ENCODE peak calls at places on chromosome 5, in nine cellular contexts. One of them, this sample, is unnamed.

GRCh38 chr5:150357326-150358260 is at the start of gene TCOF1:
- DNase-seq in NCI-H146: peak; percentile 93
- DNase-seq in amygdala: peak; percentile 95
- DNase-seq in CD8-positive, alpha-beta memory T cell: peak; percentile 97
- DNase-seq in posterior vena cava: peak; percentile 99
- DNase-seq in activated T-cell treated with anti-CD3 and anti-CD28 coated beads for 48 hours: peak; percentile 99
- DNase-seq in neural progenitor cell: peak; percentile 99
- DNase-seq in stimulated activated CD4-positive, alpha-beta T cell treated with anti-CD3 and anti-CD28 coated beads, Interleukin-4, amount 100 ng/mL, for 24 hours: peak; percentile 97
- DNase-seq in lower leg skin: peak; percentile 99
- DNase-seq in this sample: peak; percentile 83

GRCh38 chr5:82526540-82526939 is 248.4 kb upstream of the RPS23 start:
- DNase-seq in NCI-H146: no peak
- DNase-seq in neural progenitor cell: no peak
- DNase-seq in activated T-cell treated with anti-CD3 and anti-CD28 coated beads for 48 hours: no peak
- DNase-seq in lower leg skin: no peak
- DNase-seq in stimulated activated CD4-positive, alpha-beta T cell treated with anti-CD3 and anti-CD28 coated beads, Interleukin-4, amount 100 ng/mL, for 24 hours: no peak
- DNase-seq in posterior vena cava: no peak
- DNase-seq in CD8-positive, alpha-beta memory T cell: no peak
- DNase-seq in amygdala: no peak
- DNase-seq in this sample: no peak

GRCh38 chr5:61167382-61167781 is 5.1 kb upstream of the SMIM15 start:
- DNase-seq in CD8-positive, alpha-beta memory T cell: no peak
- DNase-seq in activated T-cell treated with anti-CD3 and anti-CD28 coated beads for 48 hours: no peak
- DNase-seq in neural progenitor cell: no peak
- DNase-seq in posterior vena cava: no peak
- DNase-seq in stimulated activated CD4-positive, alpha-beta T cell treated with anti-CD3 and anti-CD28 coated beads, Interleukin-4, amount 100 ng/mL, for 24 hours: no peak
- DNase-seq in lower leg skin: no peak
- DNase-seq in amygdala: no peak
- DNase-seq in NCI-H146: peak; percentile 12
- DNase-seq in this sample: no peak

GRCh38 chr5:161847896-161848510 is at the start of gene GABRA1:
- DNase-seq in NCI-H146: no peak
- DNase-seq in stimulated activated CD4-positive, alpha-beta T cell treated with anti-CD3 and anti-CD28 coated beads, Interleukin-4, amount 100 ng/mL, for 24 hours: no peak
- DNase-seq in posterior vena cava: no peak
- DNase-seq in neural progenitor cell: peak; percentile 73
- DNase-seq in lower leg skin: no peak
- DNase-seq in CD8-positive, alpha-beta memory T cell: no peak
- DNase-seq in activated T-cell treated with anti-CD3 and anti-CD28 coated beads for 48 hours: no peak
- DNase-seq in amygdala: no peak
- DNase-seq in this sample: no peak

GRCh38 chr5:132294728-132295504 is 722 bp downstream of the SLC22A4 start:
- DNase-seq in lower leg skin: peak; percentile 91
- DNase-seq in posterior vena cava: peak; percentile 94
- DNase-seq in neural progenitor cell: peak; percentile 64
- DNase-seq in amygdala: no peak
- DNase-seq in NCI-H146: no peak
- DNase-seq in stimulated activated CD4-positive, alpha-beta T cell treated with anti-CD3 and anti-CD28 coated beads, Interleukin-4, amount 100 ng/mL, for 24 hours: peak; percentile 82
- DNase-seq in CD8-positive, alpha-beta memory T cell: peak; percentile 72
- DNase-seq in activated T-cell treated with anti-CD3 and anti-CD28 coated beads for 48 hours: peak; percentile 73
- DNase-seq in this sample: no peak

GRCh38 chr5:145347026-145347616 is 488.0 kb downstream of the PRELID2 start:
- DNase-seq in posterior vena cava: no peak
- DNase-seq in stimulated activated CD4-positive, alpha-beta T cell treated with anti-CD3 and anti-CD28 coated beads, Interleukin-4, amount 100 ng/mL, for 24 hours: no peak
- DNase-seq in amygdala: no peak
- DNase-seq in NCI-H146: peak; percentile 1
- DNase-seq in CD8-positive, alpha-beta memory T cell: no peak
- DNase-seq in activated T-cell treated with anti-CD3 and anti-CD28 coated beads for 48 hours: no peak
- DNase-seq in lower leg skin: no peak
- DNase-seq in neural progenitor cell: peak; percentile 62
- DNase-seq in this sample: no peak

GRCh38 chr5:15693036-15693728 is 193.2 kb downstream of the FBXL7 start:
- DNase-seq in CD8-positive, alpha-beta memory T cell: no peak
- DNase-seq in neural progenitor cell: no peak
- DNase-seq in posterior vena cava: no peak
- DNase-seq in lower leg skin: no peak
- DNase-seq in stimulated activated CD4-positive, alpha-beta T cell treated with anti-CD3 and anti-CD28 coated beads, Interleukin-4, amount 100 ng/mL, for 24 hours: no peak
- DNase-seq in amygdala: no peak
- DNase-seq in activated T-cell treated with anti-CD3 and anti-CD28 coated beads for 48 hours: no peak
- DNase-seq in NCI-H146: no peak
- DNase-seq in this sample: no peak

GRCh38 chr5:143306040-143306439 is 97.4 kb downstream of the NR3C1 start:
- DNase-seq in activated T-cell treated with anti-CD3 and anti-CD28 coated beads for 48 hours: no peak
- DNase-seq in CD8-positive, alpha-beta memory T cell: no peak
- DNase-seq in stimulated activated CD4-positive, alpha-beta T cell treated with anti-CD3 and anti-CD28 coated beads, Interleukin-4, amount 100 ng/mL, for 24 hours: no peak
- DNase-seq in NCI-H146: no peak
- DNase-seq in posterior vena cava: no peak
- DNase-seq in lower leg skin: no peak
- DNase-seq in amygdala: no peak
- DNase-seq in neural progenitor cell: no peak
- DNase-seq in this sample: no peak

GRCh38 chr5:173331956-173332479 is 3.8 kb upstream of the STC2 start:
- DNase-seq in lower leg skin: peak; percentile 97
- DNase-seq in NCI-H146: peak; percentile 61
- DNase-seq in neural progenitor cell: peak; percentile 83
- DNase-seq in CD8-positive, alpha-beta memory T cell: peak; percentile 61
- DNase-seq in posterior vena cava: peak; percentile 95
- DNase-seq in activated T-cell treated with anti-CD3 and anti-CD28 coated beads for 48 hours: peak; percentile 87
- DNase-seq in amygdala: peak; percentile 66
- DNase-seq in stimulated activated CD4-positive, alpha-beta T cell treated with anti-CD3 and anti-CD28 coated beads, Interleukin-4, amount 100 ng/mL, for 24 hours: peak; percentile 83
- DNase-seq in this sample: peak; percentile 22

GRCh38 chr5:17118631-17119030 is 98.8 kb upstream of the BASP1 start:
- DNase-seq in posterior vena cava: no peak
- DNase-seq in lower leg skin: no peak
- DNase-seq in CD8-positive, alpha-beta memory T cell: no peak
- DNase-seq in neural progenitor cell: no peak
- DNase-seq in NCI-H146: no peak
- DNase-seq in activated T-cell treated with anti-CD3 and anti-CD28 coated beads for 48 hours: peak; percentile 4
- DNase-seq in amygdala: peak; percentile 47
- DNase-seq in stimulated activated CD4-positive, alpha-beta T cell treated with anti-CD3 and anti-CD28 coated beads, Interleukin-4, amount 100 ng/mL, for 24 hours: no peak
- DNase-seq in this sample: peak; percentile 37

GRCh38 chr5:170651902-170652301 is 131.6 kb upstream of the GABRP start:
- DNase-seq in lower leg skin: peak; percentile 42
- DNase-seq in neural progenitor cell: peak; percentile 30
- DNase-seq in CD8-positive, alpha-beta memory T cell: no peak
- DNase-seq in activated T-cell treated with anti-CD3 and anti-CD28 coated beads for 48 hours: no peak
- DNase-seq in amygdala: no peak
- DNase-seq in posterior vena cava: no peak
- DNase-seq in stimulated activated CD4-positive, alpha-beta T cell treated with anti-CD3 and anti-CD28 coated beads, Interleukin-4, amount 100 ng/mL, for 24 hours: no peak
- DNase-seq in NCI-H146: no peak
- DNase-seq in this sample: no peak

GRCh38 chr5:171840701-171841522 is 55.3 kb downstream of the SMIM23 start:
- DNase-seq in CD8-positive, alpha-beta memory T cell: no peak
- DNase-seq in NCI-H146: no peak
- DNase-seq in lower leg skin: peak; percentile 68
- DNase-seq in stimulated activated CD4-positive, alpha-beta T cell treated with anti-CD3 and anti-CD28 coated beads, Interleukin-4, amount 100 ng/mL, for 24 hours: no peak
- DNase-seq in activated T-cell treated with anti-CD3 and anti-CD28 coated beads for 48 hours: no peak
- DNase-seq in posterior vena cava: no peak
- DNase-seq in neural progenitor cell: no peak
- DNase-seq in amygdala: no peak
- DNase-seq in this sample: no peak

GRCh38 chr5:9869616-9870288 is 239.6 kb upstream of the TAS2R1 start:
- DNase-seq in lower leg skin: no peak
- DNase-seq in posterior vena cava: no peak
- DNase-seq in activated T-cell treated with anti-CD3 and anti-CD28 coated beads for 48 hours: no peak
- DNase-seq in stimulated activated CD4-positive, alpha-beta T cell treated with anti-CD3 and anti-CD28 coated beads, Interleukin-4, amount 100 ng/mL, for 24 hours: no peak
- DNase-seq in NCI-H146: no peak
- DNase-seq in neural progenitor cell: no peak
- DNase-seq in CD8-positive, alpha-beta memory T cell: no peak
- DNase-seq in amygdala: no peak
- DNase-seq in this sample: no peak

GRCh38 chr5:157562111-157562581 is 13.4 kb downstream of the ADAM19 start:
- DNase-seq in posterior vena cava: no peak
- DNase-seq in activated T-cell treated with anti-CD3 and anti-CD28 coated beads for 48 hours: no peak
- DNase-seq in NCI-H146: no peak
- DNase-seq in lower leg skin: no peak
- DNase-seq in neural progenitor cell: no peak
- DNase-seq in amygdala: no peak
- DNase-seq in stimulated activated CD4-positive, alpha-beta T cell treated with anti-CD3 and anti-CD28 coated beads, Interleukin-4, amount 100 ng/mL, for 24 hours: no peak
- DNase-seq in CD8-positive, alpha-beta memory T cell: no peak
- DNase-seq in this sample: no peak

GRCh38 chr5:117454716-117455212 is 880.1 kb upstream of the SEMA6A start:
- DNase-seq in lower leg skin: peak; percentile 90
- DNase-seq in CD8-positive, alpha-beta memory T cell: peak; percentile 59
- DNase-seq in activated T-cell treated with anti-CD3 and anti-CD28 coated beads for 48 hours: peak; percentile 28
- DNase-seq in neural progenitor cell: peak; percentile 26
- DNase-seq in amygdala: no peak
- DNase-seq in posterior vena cava: no peak
- DNase-seq in NCI-H146: peak; percentile 32
- DNase-seq in stimulated activated CD4-positive, alpha-beta T cell treated with anti-CD3 and anti-CD28 coated beads, Interleukin-4, amount 100 ng/mL, for 24 hours: peak; percentile 44
- DNase-seq in this sample: no peak

GRCh38 chr5:75050415-75050814 is 1.9 kb downstream of the GCNT4 start:
- DNase-seq in neural progenitor cell: peak; percentile 71
- DNase-seq in stimulated activated CD4-positive, alpha-beta T cell treated with anti-CD3 and anti-CD28 coated beads, Interleukin-4, amount 100 ng/mL, for 24 hours: no peak
- DNase-seq in CD8-positive, alpha-beta memory T cell: no peak
- DNase-seq in amygdala: no peak
- DNase-seq in NCI-H146: no peak
- DNase-seq in posterior vena cava: no peak
- DNase-seq in activated T-cell treated with anti-CD3 and anti-CD28 coated beads for 48 hours: peak; percentile 13
- DNase-seq in lower leg skin: no peak
- DNase-seq in this sample: no peak

GRCh38 chr5:76292923-76293322 is 110.2 kb upstream of the IQGAP2 start:
- DNase-seq in stimulated activated CD4-positive, alpha-beta T cell treated with anti-CD3 and anti-CD28 coated beads, Interleukin-4, amount 100 ng/mL, for 24 hours: no peak
- DNase-seq in posterior vena cava: no peak
- DNase-seq in NCI-H146: no peak
- DNase-seq in neural progenitor cell: no peak
- DNase-seq in CD8-positive, alpha-beta memory T cell: no peak
- DNase-seq in activated T-cell treated with anti-CD3 and anti-CD28 coated beads for 48 hours: no peak
- DNase-seq in lower leg skin: no peak
- DNase-seq in amygdala: no peak
- DNase-seq in this sample: no peak

GRCh38 chr5:150641006-150641570 is 628 bp downstream of the SYNPO start:
- DNase-seq in CD8-positive, alpha-beta memory T cell: no peak
- DNase-seq in NCI-H146: no peak
- DNase-seq in activated T-cell treated with anti-CD3 and anti-CD28 coated beads for 48 hours: no peak
- DNase-seq in lower leg skin: no peak
- DNase-seq in stimulated activated CD4-positive, alpha-beta T cell treated with anti-CD3 and anti-CD28 coated beads, Interleukin-4, amount 100 ng/mL, for 24 hours: no peak
- DNase-seq in amygdala: no peak
- DNase-seq in posterior vena cava: peak; percentile 92
- DNase-seq in neural progenitor cell: peak; percentile 0
- DNase-seq in this sample: no peak

GRCh38 chr5:130720355-130720754 is 444.7 kb downstream of the HINT1 start:
- DNase-seq in CD8-positive, alpha-beta memory T cell: no peak
- DNase-seq in stimulated activated CD4-positive, alpha-beta T cell treated with anti-CD3 and anti-CD28 coated beads, Interleukin-4, amount 100 ng/mL, for 24 hours: no peak
- DNase-seq in posterior vena cava: no peak
- DNase-seq in NCI-H146: no peak
- DNase-seq in activated T-cell treated with anti-CD3 and anti-CD28 coated beads for 48 hours: no peak
- DNase-seq in neural progenitor cell: peak; percentile 71
- DNase-seq in lower leg skin: no peak
- DNase-seq in amygdala: no peak
- DNase-seq in this sample: no peak

GRCh38 chr5:16791036-16791705 is 144.9 kb downstream of the MYO10 start:
- DNase-seq in stimulated activated CD4-positive, alpha-beta T cell treated with anti-CD3 and anti-CD28 coated beads, Interleukin-4, amount 100 ng/mL, for 24 hours: peak; percentile 24
- DNase-seq in amygdala: peak; percentile 12
- DNase-seq in lower leg skin: no peak
- DNase-seq in posterior vena cava: no peak
- DNase-seq in activated T-cell treated with anti-CD3 and anti-CD28 coated beads for 48 hours: no peak
- DNase-seq in NCI-H146: peak; percentile 41
- DNase-seq in CD8-positive, alpha-beta memory T cell: no peak
- DNase-seq in neural progenitor cell: peak; percentile 59
- DNase-seq in this sample: no peak

GRCh38 chr5:1526681-1527131 is 2.9 kb upstream of the LPCAT1 start:
- DNase-seq in CD8-positive, alpha-beta memory T cell: no peak
- DNase-seq in activated T-cell treated with anti-CD3 and anti-CD28 coated beads for 48 hours: no peak
- DNase-seq in neural progenitor cell: no peak
- DNase-seq in stimulated activated CD4-positive, alpha-beta T cell treated with anti-CD3 and anti-CD28 coated beads, Interleukin-4, amount 100 ng/mL, for 24 hours: no peak
- DNase-seq in lower leg skin: peak; percentile 50
- DNase-seq in amygdala: no peak
- DNase-seq in posterior vena cava: peak; percentile 67
- DNase-seq in NCI-H146: no peak
- DNase-seq in this sample: no peak

GRCh38 chr5:162593881-162594280 is 526.3 kb downstream of the GABRG2 start:
- DNase-seq in NCI-H146: no peak
- DNase-seq in amygdala: no peak
- DNase-seq in lower leg skin: no peak
- DNase-seq in neural progenitor cell: no peak
- DNase-seq in stimulated activated CD4-positive, alpha-beta T cell treated with anti-CD3 and anti-CD28 coated beads, Interleukin-4, amount 100 ng/mL, for 24 hours: no peak
- DNase-seq in posterior vena cava: no peak
- DNase-seq in CD8-positive, alpha-beta memory T cell: no peak
- DNase-seq in activated T-cell treated with anti-CD3 and anti-CD28 coated beads for 48 hours: no peak
- DNase-seq in this sample: no peak

GRCh38 chr5:176692835-176693476 is 45.7 kb downstream of the TSPAN17 start:
- DNase-seq in neural progenitor cell: no peak
- DNase-seq in posterior vena cava: no peak
- DNase-seq in lower leg skin: no peak
- DNase-seq in amygdala: no peak
- DNase-seq in stimulated activated CD4-positive, alpha-beta T cell treated with anti-CD3 and anti-CD28 coated beads, Interleukin-4, amount 100 ng/mL, for 24 hours: no peak
- DNase-seq in NCI-H146: peak; percentile 79
- DNase-seq in activated T-cell treated with anti-CD3 and anti-CD28 coated beads for 48 hours: no peak
- DNase-seq in CD8-positive, alpha-beta memory T cell: no peak
- DNase-seq in this sample: no peak

GRCh38 chr5:10825897-10826644 is 65.0 kb upstream of the DAP start:
- DNase-seq in CD8-positive, alpha-beta memory T cell: no peak
- DNase-seq in amygdala: no peak
- DNase-seq in lower leg skin: no peak
- DNase-seq in stimulated activated CD4-positive, alpha-beta T cell treated with anti-CD3 and anti-CD28 coated beads, Interleukin-4, amount 100 ng/mL, for 24 hours: no peak
- DNase-seq in neural progenitor cell: no peak
- DNase-seq in NCI-H146: no peak
- DNase-seq in activated T-cell treated with anti-CD3 and anti-CD28 coated beads for 48 hours: no peak
- DNase-seq in posterior vena cava: no peak
- DNase-seq in this sample: no peak

GRCh38 chr5:82295144-82295543 is 17.0 kb upstream of the RPS23 start:
- DNase-seq in amygdala: no peak
- DNase-seq in activated T-cell treated with anti-CD3 and anti-CD28 coated beads for 48 hours: no peak
- DNase-seq in CD8-positive, alpha-beta memory T cell: no peak
- DNase-seq in lower leg skin: no peak
- DNase-seq in posterior vena cava: no peak
- DNase-seq in neural progenitor cell: peak; percentile 39
- DNase-seq in stimulated activated CD4-positive, alpha-beta T cell treated with anti-CD3 and anti-CD28 coated beads, Interleukin-4, amount 100 ng/mL, for 24 hours: no peak
- DNase-seq in NCI-H146: no peak
- DNase-seq in this sample: no peak

GRCh38 chr5:122775713-122776084 is 819 bp downstream of the SNX2 start:
- DNase-seq in activated T-cell treated with anti-CD3 and anti-CD28 coated beads for 48 hours: no peak
- DNase-seq in amygdala: no peak
- DNase-seq in lower leg skin: no peak
- DNase-seq in stimulated activated CD4-positive, alpha-beta T cell treated with anti-CD3 and anti-CD28 coated beads, Interleukin-4, amount 100 ng/mL, for 24 hours: no peak
- DNase-seq in CD8-positive, alpha-beta memory T cell: no peak
- DNase-seq in NCI-H146: no peak
- DNase-seq in neural progenitor cell: no peak
- DNase-seq in posterior vena cava: no peak
- DNase-seq in this sample: no peak

GRCh38 chr5:2666081-2666480 is 85.4 kb downstream of the IRX2 start:
- DNase-seq in lower leg skin: no peak
- DNase-seq in NCI-H146: no peak
- DNase-seq in stimulated activated CD4-positive, alpha-beta T cell treated with anti-CD3 and anti-CD28 coated beads, Interleukin-4, amount 100 ng/mL, for 24 hours: no peak
- DNase-seq in posterior vena cava: no peak
- DNase-seq in amygdala: no peak
- DNase-seq in neural progenitor cell: peak; percentile 59
- DNase-seq in CD8-positive, alpha-beta memory T cell: no peak
- DNase-seq in activated T-cell treated with anti-CD3 and anti-CD28 coated beads for 48 hours: no peak
- DNase-seq in this sample: no peak

GRCh38 chr5:150525781-150526180 is 17.9 kb downstream of the NDST1 start:
- DNase-seq in amygdala: no peak
- DNase-seq in stimulated activated CD4-positive, alpha-beta T cell treated with anti-CD3 and anti-CD28 coated beads, Interleukin-4, amount 100 ng/mL, for 24 hours: no peak
- DNase-seq in lower leg skin: no peak
- DNase-seq in activated T-cell treated with anti-CD3 and anti-CD28 coated beads for 48 hours: no peak
- DNase-seq in neural progenitor cell: no peak
- DNase-seq in CD8-positive, alpha-beta memory T cell: no peak
- DNase-seq in NCI-H146: no peak
- DNase-seq in posterior vena cava: no peak
- DNase-seq in this sample: no peak

GRCh38 chr5:143889986-143890385 is 78.0 kb downstream of the HMHB1 start:
- DNase-seq in NCI-H146: no peak
- DNase-seq in neural progenitor cell: no peak
- DNase-seq in amygdala: no peak
- DNase-seq in CD8-positive, alpha-beta memory T cell: no peak
- DNase-seq in activated T-cell treated with anti-CD3 and anti-CD28 coated beads for 48 hours: no peak
- DNase-seq in stimulated activated CD4-positive, alpha-beta T cell treated with anti-CD3 and anti-CD28 coated beads, Interleukin-4, amount 100 ng/mL, for 24 hours: no peak
- DNase-seq in posterior vena cava: no peak
- DNase-seq in lower leg skin: no peak
- DNase-seq in this sample: no peak

GRCh38 chr5:100855940-100856339 is 47.1 kb downstream of the ST8SIA4 start:
- DNase-seq in posterior vena cava: no peak
- DNase-seq in NCI-H146: no peak
- DNase-seq in neural progenitor cell: no peak
- DNase-seq in CD8-positive, alpha-beta memory T cell: no peak
- DNase-seq in amygdala: no peak
- DNase-seq in activated T-cell treated with anti-CD3 and anti-CD28 coated beads for 48 hours: no peak
- DNase-seq in lower leg skin: no peak
- DNase-seq in stimulated activated CD4-positive, alpha-beta T cell treated with anti-CD3 and anti-CD28 coated beads, Interleukin-4, amount 100 ng/mL, for 24 hours: no peak
- DNase-seq in this sample: no peak

GRCh38 chr5:119453045-119453383 is 717 bp downstream of the HSD17B4 start:
- DNase-seq in posterior vena cava: no peak
- DNase-seq in activated T-cell treated with anti-CD3 and anti-CD28 coated beads for 48 hours: no peak
- DNase-seq in neural progenitor cell: no peak
- DNase-seq in amygdala: no peak
- DNase-seq in CD8-positive, alpha-beta memory T cell: no peak
- DNase-seq in lower leg skin: no peak
- DNase-seq in stimulated activated CD4-positive, alpha-beta T cell treated with anti-CD3 and anti-CD28 coated beads, Interleukin-4, amount 100 ng/mL, for 24 hours: no peak
- DNase-seq in NCI-H146: no peak
- DNase-seq in this sample: no peak

This sample was measured in caudate nucleus.